ENCODE peak calls at places on chromosome 4, in eight cellular contexts. O, D, H, L, K, I, R and E are unnamed samples.

GRCh38 chr4:36280555-36280954 is 861 bp upstream of the DTHD1 start:
- DNase-seq in R (no peak), K (no peak), O (no peak), H (no peak), D (peak), I (no peak), L (peak), E (no peak)

GRCh38 chr4:8640816-8641215 is 48.3 kb downstream of the CPZ start:
- DNase-seq in R (no peak), L (no peak), O (no peak), K (no peak), D (no peak), I (no peak), H (no peak), E (no peak)

GRCh38 chr4:148868207-148868606 is 426.0 kb upstream of the NR3C2 start:
- DNase-seq in K (no peak), I (no peak), R (no peak), D (no peak), L (peak), H (no peak), O (no peak), E (no peak)

GRCh38 chr4:24321151-24321550 is 263.2 kb downstream of the DHX15 start:
- DNase-seq in O (no peak), D (no peak), K (no peak), R (no peak), L (peak), H (no peak), I (no peak), E (peak)

GRCh38 chr4:5101571-5101970 is 50.3 kb downstream of the STK32B start:
- DNase-seq in I (no peak), L (no peak), R (no peak), H (no peak), D (no peak), O (no peak), K (no peak), E (no peak)

GRCh38 chr4:125104616-125105015 is 210.1 kb upstream of the FAT4 start:
- DNase-seq in R (no peak), H (no peak), L (peak), K (no peak), I (no peak), O (no peak), D (no peak), E (peak)

GRCh38 chr4:36269116-36269515 is 12.3 kb upstream of the DTHD1 start:
- DNase-seq in I (no peak), H (no peak), K (no peak), L (no peak), O (no peak), D (no peak), R (no peak), E (no peak)

GRCh38 chr4:56979674-56980073 is 978 bp downstream of the POLR2B start:
- DNase-seq in K (peak), L (no peak), I (no peak), O (peak), D (peak), H (no peak), R (peak), E (peak)

GRCh38 chr4:121139533-121140222 is 24.4 kb downstream of the TNIP3 start:
- DNase-seq in H (no peak), I (peak), R (no peak), L (peak), K (no peak), D (no peak), O (no peak), E (peak)

GRCh38 chr4:110637408-110638131 is 14.7 kb upstream of the PITX2 start:
- DNase-seq in D (no peak), L (no peak), R (no peak), K (no peak), O (no peak), I (no peak), H (no peak), E (no peak)
- H3K4me3 ChIP-seq in D (peak), L (peak), R (peak), K (no peak), O (peak), I (no peak), H (no peak), E (peak)

GRCh38 chr4:143515905-143516304 is 2.4 kb downstream of the SMARCA5 start:
- DNase-seq in D (no peak), I (no peak), H (no peak), K (no peak), O (no peak), L (no peak), R (no peak), E (no peak)
- H3K4me3 ChIP-seq in D (peak), I (peak), H (no peak), K (peak), O (no peak), L (peak), R (peak), E (peak)

DNA sequence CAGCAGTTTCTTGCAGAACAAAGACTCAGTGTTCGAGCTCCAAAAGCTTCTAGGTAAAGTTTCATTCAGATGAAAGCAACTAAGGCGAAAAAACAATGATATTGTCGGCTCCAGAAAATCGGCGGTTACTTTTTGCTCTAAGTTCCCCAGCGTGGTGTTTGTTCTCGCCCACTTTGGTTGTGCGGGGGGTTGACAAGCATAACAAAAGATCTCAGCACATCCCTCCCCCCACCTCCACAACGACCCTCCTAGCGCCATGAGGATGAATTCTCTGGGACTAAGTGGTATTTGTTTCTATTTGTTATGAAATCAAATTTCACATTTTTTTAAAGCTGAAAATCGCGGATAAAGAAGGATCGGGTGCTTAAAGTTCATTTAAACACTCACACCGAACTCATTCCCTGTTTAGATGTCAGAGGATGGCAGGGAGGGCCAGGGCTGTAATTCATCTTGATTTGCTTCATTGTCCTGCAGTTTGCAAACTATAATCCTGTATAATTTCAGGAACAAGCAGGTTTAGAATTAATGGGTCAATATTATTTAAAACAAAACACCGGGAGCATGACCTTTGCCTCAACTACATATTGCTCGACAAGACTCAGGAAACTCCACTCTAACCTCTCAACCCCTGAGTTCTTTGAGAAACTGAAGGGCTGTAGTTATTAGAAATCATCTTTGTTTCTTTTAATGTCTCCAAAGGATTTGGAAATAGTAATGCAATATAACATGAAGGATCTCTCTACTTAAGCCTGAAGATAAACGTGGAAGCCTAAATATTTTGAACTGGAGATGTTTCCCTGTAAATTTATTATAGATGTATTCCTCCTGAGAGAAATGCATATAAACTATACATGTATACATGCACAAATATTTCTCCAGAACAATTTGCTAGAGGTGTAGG is 6.5 kb downstream of the PITX2 start:
- DNase-seq in R (no peak), K (no peak), D (no peak), L (no peak), O (no peak), I (no peak), H (no peak), E (no peak)
- H3K4me3 ChIP-seq in R (no peak), K (no peak), D (no peak), L (no peak), O (no peak), I (no peak), H (no peak), E (no peak)

GRCh38 chr4:52410971-52411370 is 248.1 kb downstream of the USP46 start:
- DNase-seq in O (no peak), R (peak), L (no peak), D (no peak), H (no peak), I (no peak), K (no peak), E (no peak)
- H3K4me3 ChIP-seq in O (no peak), R (no peak), L (no peak), D (no peak), H (no peak), I (no peak), K (no peak), E (no peak)

GRCh38 chr4:183507928-183508327 is 3.1 kb downstream of the ING2 start:
- DNase-seq in K (peak), D (peak), I (no peak), H (no peak), L (no peak), R (no peak), O (peak), E (no peak)
- H3K4me3 ChIP-seq in K (no peak), D (no peak), I (no peak), H (no peak), L (no peak), R (no peak), O (no peak), E (no peak)

GRCh38 chr4:79014230-79014629 is 75.0 kb upstream of the PAQR3 start:
- DNase-seq in D (no peak), H (no peak), K (no peak), O (no peak), R (no peak), I (no peak), L (no peak), E (no peak)

GRCh38 chr4:79022529-79022928 is 83.3 kb upstream of the PAQR3 start:
- DNase-seq in I (peak), R (no peak), D (no peak), O (no peak), H (no peak), K (no peak), L (no peak), E (no peak)

GRCh38 chr4:79015406-79015805 is 76.2 kb upstream of the PAQR3 start:
- DNase-seq in K (no peak), R (no peak), O (no peak), I (no peak), D (no peak), H (no peak), L (no peak), E (no peak)

GRCh38 chr4:79016878-79017277 is 77.6 kb upstream of the PAQR3 start:
- DNase-seq in R (no peak), L (no peak), O (no peak), I (peak), D (no peak), K (no peak), H (no peak), E (no peak)
- H3K4me3 ChIP-seq in R (no peak), L (no peak), O (no peak), I (no peak), D (no peak), K (no peak), H (no peak), E (no peak)

GRCh38 chr4:152382057-152382785 is 153.7 kb downstream of the FBXW7 start:
- DNase-seq in K (no peak), H (peak), D (peak), L (no peak), R (no peak), I (no peak), O (no peak), E (peak)
- H3K4me3 ChIP-seq in K (no peak), H (peak), D (no peak), L (peak), R (peak), I (no peak), O (no peak), E (peak)

GRCh38 chr4:112144546-112145325 is 518 bp upstream of the FAM241A start:
- DNase-seq in D (no peak), O (no peak), H (no peak), L (no peak), K (no peak), I (peak), R (peak), E (no peak)
- H3K4me3 ChIP-seq in D (peak), O (peak), H (no peak), L (peak), K (peak), I (peak), R (peak), E (peak)

DNA sequence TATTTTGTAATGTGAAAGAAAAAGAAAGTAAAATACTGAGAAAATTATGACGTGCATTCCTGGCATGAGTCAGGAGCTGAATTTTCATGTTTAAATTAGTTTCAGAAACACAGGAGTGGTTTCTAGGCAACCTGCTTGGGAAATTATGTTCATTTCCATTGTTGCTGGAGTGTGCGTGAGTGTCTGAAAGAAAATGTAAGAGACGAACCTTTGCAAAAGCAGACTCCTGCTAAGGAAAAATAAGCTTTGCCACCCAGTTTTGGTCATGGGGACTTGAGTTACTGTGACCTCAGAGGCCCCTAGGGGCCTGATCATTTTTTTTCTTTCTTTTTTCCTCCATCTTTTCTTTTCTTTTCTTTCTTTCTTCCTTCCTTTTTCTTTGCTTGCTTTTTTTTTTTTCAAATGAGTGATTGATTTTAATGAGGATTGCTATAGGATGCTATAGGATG is 18.8 kb upstream of the CHRNA9 start:
- DNase-seq in K (peak), R (no peak), D (no peak), O (no peak), L (peak), I (no peak), H (no peak), E (peak)
- H3K4me3 ChIP-seq in K (peak), R (no peak), D (no peak), O (no peak), L (peak), I (no peak), H (no peak), E (peak)

GRCh38 chr4:139764192-139764591 is 98.6 kb downstream of the MGST2 start:
- DNase-seq in I (no peak), H (no peak), D (peak), K (no peak), L (no peak), O (peak), R (peak), E (no peak)
- H3K4me3 ChIP-seq in I (no peak), H (no peak), D (no peak), K (no peak), L (no peak), O (no peak), R (peak), E (no peak)